ENCODE peak calls at places on chromosome 10, in nine cellular contexts. O is NCI-H460; S is naive thymus-derived CD4-positive, alpha-beta T cell; W is ELF-1; R is Calu3; K is brain microvascular endothelial cell; J is DMS153; T is NCI-H2081; I is stimulated activated CD4-positive, alpha-beta T cell treated with anti-CD3 and anti-CD28 coated beads, TNF-alpha, amount 100 ng/mL, for 1 hour. Z is an unnamed sample.

GRCh38 chr10:122863796-122864592 is 15.4 kb downstream of the FAM24B start:
- DNase-seq in O (no peak), S (no peak), W (no peak), R (no peak), K (no peak), J (no peak), T (no peak), I (no peak), Z (no peak)

GRCh38 chr10:96643920-96644319 is 57.1 kb upstream of the TM9SF3 start:
- DNase-seq in O (no peak), S (no peak), W (no peak), R (no peak), K (no peak), J (no peak), T (no peak), I (no peak), Z (no peak)

GRCh38 chr10:70462349-70462984 is 16.1 kb upstream of the PALD1 start:
- DNase-seq in O (no peak), S (no peak), W (no peak), R (peak; percentile 66), K (no peak), J (peak; percentile 23), T (peak; percentile 93), I (no peak), Z (no peak)

GRCh38 chr10:130425169-130425568 is 289.0 kb downstream of the GLRX3 start:
- DNase-seq in O (no peak), S (no peak), W (no peak), R (no peak), K (no peak), J (no peak), T (no peak), I (no peak), Z (no peak)

GRCh38 chr10:43753397-43754061 is 104.8 kb upstream of the ZNF32 start:
- DNase-seq in O (no peak), S (no peak), W (no peak), R (no peak), K (no peak), J (no peak), T (no peak), I (no peak), Z (no peak)

GRCh38 chr10:86362566-86363183 is 3.9 kb downstream of the GRID1 start:
- DNase-seq in O (no peak), S (no peak), W (no peak), R (no peak), K (no peak), J (no peak), T (no peak), I (no peak), Z (no peak)

GRCh38 chr10:122786269-122786668 is 59.4 kb downstream of the CUZD1 start:
- DNase-seq in O (peak; percentile 39), S (no peak), W (peak; percentile 33), R (no peak), K (peak; percentile 7), J (no peak), T (no peak), I (no peak), Z (no peak)

GRCh38 chr10:103896225-103896624 is 21.8 kb downstream of the STN1 start:
- DNase-seq in O (peak; percentile 59), S (no peak), W (no peak), R (peak; percentile 24), K (peak; percentile 36), J (no peak), T (no peak), I (no peak), Z (no peak)

GRCh38 chr10:14050598-14050997 is 280.1 kb downstream of the FRMD4A start:
- DNase-seq in O (no peak), S (no peak), W (no peak), R (peak; percentile 30), K (no peak), J (no peak), T (no peak), I (no peak), Z (no peak)

GRCh38 chr10:92591550-92592140 is 1.3 kb upstream of the KIF11 start:
- DNase-seq in O (peak; percentile 93), S (peak; percentile 90), W (peak; percentile 91), R (peak; percentile 88), K (peak; percentile 88), J (peak; percentile 81), T (peak; percentile 85), I (peak; percentile 72), Z (peak; percentile 85)

GRCh38 chr10:3668276-3668960 is 116.6 kb downstream of the KLF6 start:
- DNase-seq in O (peak; percentile 27), S (peak; percentile 73), W (peak; percentile 93), R (peak; percentile 73), K (peak; percentile 79), J (peak; percentile 23), T (no peak), I (peak; percentile 26), Z (no peak)

GRCh38 chr10:27373566-27374160 is 130.4 kb upstream of the RAB18 start:
- DNase-seq in O (no peak), S (no peak), W (no peak), R (no peak), K (no peak), J (no peak), T (no peak), I (no peak), Z (no peak)

GRCh38 chr10:3889961-3890522 is 105.0 kb upstream of the KLF6 start:
- DNase-seq in O (no peak), S (no peak), W (peak; percentile 76), R (peak; percentile 50), K (peak; percentile 93), J (no peak), T (no peak), I (no peak), Z (no peak)

GRCh38 chr10:100009793-100010676 is at the start of gene DNMBP:
- DNase-seq in O (peak; percentile 78), S (peak; percentile 80), W (peak; percentile 84), R (peak; percentile 85), K (peak; percentile 60), J (peak; percentile 22), T (peak; percentile 67), I (peak; percentile 77), Z (peak; percentile 76)

GRCh38 chr10:74047304-74047703 is 49.4 kb downstream of the VCL start:
- DNase-seq in O (no peak), S (no peak), W (no peak), R (no peak), K (no peak), J (no peak), T (no peak), I (no peak), Z (no peak)

GRCh38 chr10:45461034-45461433 is 87.0 kb downstream of the ALOX5 start:
- DNase-seq in O (no peak), S (no peak), W (no peak), R (no peak), K (no peak), J (no peak), T (no peak), I (no peak), Z (no peak)

GRCh38 chr10:114517681-114518250 is 113.5 kb upstream of the AFAP1L2 start:
- DNase-seq in O (no peak), S (no peak), W (no peak), R (no peak), K (no peak), J (no peak), T (no peak), I (no peak), Z (no peak)

GRCh38 chr10:90751107-90751997 is 106.5 kb downstream of the HTR7 start:
- DNase-seq in O (peak; percentile 54), S (peak; percentile 25), W (peak; percentile 70), R (peak; percentile 46), K (peak; percentile 14), J (no peak), T (peak; percentile 46), I (peak; percentile 10), Z (peak; percentile 24)

GRCh38 chr10:96233959-96234358 is 37.4 kb downstream of the BLNK start:
- DNase-seq in O (no peak), S (no peak), W (no peak), R (no peak), K (no peak), J (no peak), T (no peak), I (no peak), Z (no peak)

GRCh38 chr10:34148258-34148657 is 666.8 kb downstream of the PARD3 start:
- DNase-seq in O (no peak), S (no peak), W (no peak), R (no peak), K (no peak), J (no peak), T (no peak), I (no peak), Z (no peak)

GRCh38 chr10:99913831-99914235 is 95.9 kb downstream of the DNMBP start:
- DNase-seq in O (no peak), S (no peak), W (peak; percentile 99), R (no peak), K (no peak), J (no peak), T (no peak), I (no peak), Z (no peak)

GRCh38 chr10:32163774-32164148 is 107.5 kb upstream of the KIF5B start:
- DNase-seq in O (no peak), S (no peak), W (no peak), R (no peak), K (no peak), J (no peak), T (no peak), I (no peak), Z (no peak)

GRCh38 chr10:104666106-104666505 is 25.0 kb downstream of the SORCS3 start:
- DNase-seq in O (no peak), S (no peak), W (no peak), R (no peak), K (no peak), J (no peak), T (no peak), I (no peak), Z (no peak)

GRCh38 chr10:6128591-6129383 is 40.0 kb downstream of the RBM17 start:
- DNase-seq in O (no peak), S (no peak), W (peak; percentile 70), R (no peak), K (peak; percentile 19), J (no peak), T (no peak), I (no peak), Z (no peak)

GRCh38 chr10:132889091-132889490 is 53.3 kb downstream of the CFAP46 start:
- DNase-seq in O (no peak), S (no peak), W (no peak), R (no peak), K (no peak), J (no peak), T (no peak), I (no peak), Z (no peak)

GRCh38 chr10:116653885-116654284 is 33.1 kb downstream of the PNLIPRP2 start:
- DNase-seq in O (no peak), S (no peak), W (no peak), R (no peak), K (no peak), J (no peak), T (no peak), I (no peak), Z (no peak)

GRCh38 chr10:125120046-125120710 is 40.2 kb downstream of the CTBP2 start:
- DNase-seq in O (peak; percentile 26), S (no peak), W (no peak), R (no peak), K (no peak), J (no peak), T (no peak), I (no peak), Z (no peak)

GRCh38 chr10:19194866-19195265 is 146.3 kb downstream of the MALRD1 start:
- DNase-seq in O (no peak), S (no peak), W (no peak), R (no peak), K (peak; percentile 56), J (no peak), T (no peak), I (no peak), Z (no peak)

GRCh38 chr10:48780341-48780740 is 95.7 kb downstream of the WDFY4 start:
- DNase-seq in O (no peak), S (no peak), W (no peak), R (no peak), K (no peak), J (no peak), T (no peak), I (no peak), Z (no peak)

GRCh38 chr10:29636178-29636577 is 1.4 kb upstream of the SVIL start:
- DNase-seq in O (peak; percentile 58), S (peak; percentile 6), W (no peak), R (no peak), K (peak; percentile 73), J (no peak), T (no peak), I (no peak), Z (no peak)

GRCh38 chr10:82394122-82394521 is 519.1 kb downstream of the NRG3 start:
- DNase-seq in O (no peak), S (no peak), W (no peak), R (no peak), K (no peak), J (peak; percentile 21), T (peak; percentile 74), I (no peak), Z (no peak)

Z was measured in NCI-H510A treated with DMSO at 0.1 percent for 48 hours.